ENCODE peak calls at places on chromosomes 3 and 15, in seven cellular contexts. Q, C, N, H, M, V and A are unnamed samples.

GRCh38 chr3:58998476-58999117 is 51.2 kb downstream of the CFAP20DC start:
- ATAC-seq in V (no peak), C (no peak), H (no peak), N (no peak), Q (peak; percentile 99), M (peak; percentile 64), A (no peak)

GRCh38 chr15:68578960-68579935 is at the start of gene CORO2B:
- ATAC-seq in N (peak; percentile 34), H (no peak), V (peak; percentile 40), Q (peak; percentile 36), C (peak; percentile 50), M (no peak), A (peak; percentile 39)

GRCh38 chr3:53103566-53104296 is 26.5 kb downstream of the RFT1 start:
- ATAC-seq in M (peak; percentile 38), V (peak; percentile 43), Q (no peak), C (peak; percentile 56), H (no peak), N (no peak), A (no peak)

GRCh38 chr3:141853146-141853690 is 23.2 kb upstream of the ATP1B3 start:
- ATAC-seq in H (no peak), V (no peak), N (no peak), C (peak; percentile 24), M (peak; percentile 40), Q (no peak), A (peak; percentile 19)

GRCh38 chr3:165884518-165884917 is 47.3 kb upstream of the BCHE start:
- ATAC-seq in N (no peak), Q (no peak), V (no peak), H (no peak), C (no peak), M (no peak), A (no peak)

GRCh38 chr3:129418041-129418973 is 10.1 kb downstream of the EFCAB12 start:
- ATAC-seq in Q (no peak), N (no peak), V (no peak), C (no peak), M (no peak), H (no peak), A (no peak)

GRCh38 chr3:66261318-66261717 is 40.5 kb downstream of the SLC25A26 start:
- ATAC-seq in Q (no peak), N (no peak), M (no peak), V (peak; percentile 47), C (peak; percentile 74), H (no peak), A (no peak)

GRCh38 chr3:183449391-183449790 is 21.0 kb upstream of the MCF2L2 start:
- ATAC-seq in C (peak; percentile 49), M (no peak), H (no peak), N (no peak), V (peak; percentile 38), Q (no peak), A (no peak)

GRCh38 chr3:126056681-126057546 is 27.0 kb downstream of the SLC41A3 start:
- ATAC-seq in H (no peak), Q (no peak), C (peak; percentile 89), M (peak; percentile 21), N (no peak), V (peak; percentile 76), A (peak; percentile 27)

GRCh38 chr3:11201246-11202024 is 47.1 kb downstream of the HRH1 start:
- ATAC-seq in N (no peak), Q (no peak), V (peak; percentile 40), C (peak; percentile 54), M (peak; percentile 42), H (no peak), A (peak; percentile 63)

GRCh38 chr3:176359211-176359610 is 838.1 kb downstream of the TBL1XR1 start:
- ATAC-seq in V (no peak), N (no peak), Q (no peak), M (no peak), C (no peak), H (no peak), A (no peak)